ENCODE peak calls at places on chromosome 10, in eight cellular contexts. One of them, this sample, is unnamed.

GRCh38 chr10:71638577-71639411 is 80.8 kb downstream of the C10orf105 start:
- DNase-seq in CD8-positive, alpha-beta memory T cell: no peak
- DNase-seq in Panc1: no peak
- DNase-seq in myocyte: no peak
- DNase-seq in H7: peak
- DNase-seq in retina: peak
- DNase-seq in K562: peak
- DNase-seq in GM23338: no peak
- DNase-seq in this sample: no peak

GRCh38 chr10:118241229-118242137 is 100.6 kb downstream of the FAM204A start:
- DNase-seq in CD8-positive, alpha-beta memory T cell: peak
- DNase-seq in Panc1: peak
- DNase-seq in myocyte: peak
- DNase-seq in H7: peak
- DNase-seq in retina: peak
- DNase-seq in K562: peak
- DNase-seq in GM23338: peak
- DNase-seq in this sample: peak

GRCh38 chr10:28137907-28138880 is 139.3 kb upstream of the ODAD2 start:
- DNase-seq in CD8-positive, alpha-beta memory T cell: no peak
- DNase-seq in Panc1: no peak
- DNase-seq in myocyte: peak
- DNase-seq in H7: no peak
- DNase-seq in retina: no peak
- DNase-seq in K562: no peak
- DNase-seq in GM23338: no peak
- DNase-seq in this sample: peak

GRCh38 chr10:120221873-120222485 is 235.0 kb upstream of the PLPP4 start:
- DNase-seq in CD8-positive, alpha-beta memory T cell: no peak
- DNase-seq in Panc1: peak
- DNase-seq in myocyte: peak
- DNase-seq in H7: peak
- DNase-seq in retina: peak
- DNase-seq in K562: peak
- DNase-seq in GM23338: peak
- DNase-seq in this sample: peak

GRCh38 chr10:66695046-66695445 is 230.8 kb upstream of the LRRTM3 start:
- DNase-seq in CD8-positive, alpha-beta memory T cell: no peak
- DNase-seq in Panc1: no peak
- DNase-seq in myocyte: no peak
- DNase-seq in H7: no peak
- DNase-seq in retina: no peak
- DNase-seq in K562: no peak
- DNase-seq in GM23338: no peak
- DNase-seq in this sample: no peak

GRCh38 chr10:53786236-53786635 is 1013.7 kb upstream of the MBL2 start:
- DNase-seq in CD8-positive, alpha-beta memory T cell: no peak
- DNase-seq in Panc1: no peak
- DNase-seq in myocyte: no peak
- DNase-seq in H7: peak
- DNase-seq in retina: no peak
- DNase-seq in K562: peak
- DNase-seq in GM23338: peak
- DNase-seq in this sample: no peak

GRCh38 chr10:14774797-14775196 is at the start of gene FAM107B:
- DNase-seq in CD8-positive, alpha-beta memory T cell: no peak
- DNase-seq in Panc1: no peak
- DNase-seq in myocyte: peak
- DNase-seq in H7: no peak
- DNase-seq in retina: no peak
- DNase-seq in K562: no peak
- DNase-seq in GM23338: no peak
- DNase-seq in this sample: no peak

GRCh38 chr10:53010362-53010907 is 237.9 kb upstream of the MBL2 start:
- DNase-seq in CD8-positive, alpha-beta memory T cell: no peak
- DNase-seq in Panc1: no peak
- DNase-seq in myocyte: no peak
- DNase-seq in H7: no peak
- DNase-seq in retina: no peak
- DNase-seq in K562: no peak
- DNase-seq in GM23338: no peak
- DNase-seq in this sample: no peak

GRCh38 chr10:93926613-93927012 is 32.8 kb downstream of the SLC35G1 start:
- DNase-seq in CD8-positive, alpha-beta memory T cell: no peak
- DNase-seq in Panc1: no peak
- DNase-seq in myocyte: no peak
- DNase-seq in H7: no peak
- DNase-seq in retina: no peak
- DNase-seq in K562: no peak
- DNase-seq in GM23338: no peak
- DNase-seq in this sample: no peak

GRCh38 chr10:126062132-126063032 is 166.0 kb downstream of the FANK1 start:
- DNase-seq in CD8-positive, alpha-beta memory T cell: no peak
- DNase-seq in Panc1: peak
- DNase-seq in myocyte: peak
- DNase-seq in H7: no peak
- DNase-seq in retina: no peak
- DNase-seq in K562: no peak
- DNase-seq in GM23338: no peak
- DNase-seq in this sample: peak

GRCh38 chr10:126448091-126448490 is 59.8 kb upstream of the ADAM12 start:
- DNase-seq in CD8-positive, alpha-beta memory T cell: no peak
- DNase-seq in Panc1: no peak
- DNase-seq in myocyte: no peak
- DNase-seq in H7: no peak
- DNase-seq in retina: no peak
- DNase-seq in K562: no peak
- DNase-seq in GM23338: no peak
- DNase-seq in this sample: no peak

GRCh38 chr10:62230344-62231138 is 38.1 kb downstream of the RTKN2 start:
- DNase-seq in CD8-positive, alpha-beta memory T cell: no peak
- DNase-seq in Panc1: no peak
- DNase-seq in myocyte: peak
- DNase-seq in H7: no peak
- DNase-seq in retina: no peak
- DNase-seq in K562: no peak
- DNase-seq in GM23338: no peak
- DNase-seq in this sample: no peak

GRCh38 chr10:14600065-14600464 is 174.6 kb downstream of the FAM107B start:
- DNase-seq in CD8-positive, alpha-beta memory T cell: no peak
- DNase-seq in Panc1: no peak
- DNase-seq in myocyte: no peak
- DNase-seq in H7: no peak
- DNase-seq in retina: no peak
- DNase-seq in K562: no peak
- DNase-seq in GM23338: no peak
- DNase-seq in this sample: no peak

GRCh38 chr10:88028654-88029053 is 165.2 kb downstream of the PTEN start:
- DNase-seq in CD8-positive, alpha-beta memory T cell: no peak
- DNase-seq in Panc1: no peak
- DNase-seq in myocyte: no peak
- DNase-seq in H7: no peak
- DNase-seq in retina: no peak
- DNase-seq in K562: no peak
- DNase-seq in GM23338: no peak
- DNase-seq in this sample: no peak

GRCh38 chr10:133459454-133460207 is 5.9 kb downstream of the SCART1 start:
- DNase-seq in CD8-positive, alpha-beta memory T cell: no peak
- DNase-seq in Panc1: no peak
- DNase-seq in myocyte: no peak
- DNase-seq in H7: no peak
- DNase-seq in retina: no peak
- DNase-seq in K562: no peak
- DNase-seq in GM23338: peak
- DNase-seq in this sample: no peak

GRCh38 chr10:32949221-32949678 is 8.8 kb downstream of the ITGB1 start:
- DNase-seq in CD8-positive, alpha-beta memory T cell: no peak
- DNase-seq in Panc1: no peak
- DNase-seq in myocyte: no peak
- DNase-seq in H7: no peak
- DNase-seq in retina: no peak
- DNase-seq in K562: no peak
- DNase-seq in GM23338: no peak
- DNase-seq in this sample: no peak